ENCODE peak calls at places on chromosomes 4 and X, in eight cellular contexts. G is suprapubic skin, D is right lobe of liver, W is heart left ventricle, O is HCT116, Z is stomach, M is lung, Q is right atrium auricular region. V is an unnamed sample. For H3K9me3, the result is how much of the 10 kb centered on the place peaks cover.

GRCh38 chr4:28310926-28311325 is 1450.3 kb downstream of the STIM2 start:
- DNase-seq in G (no peak), D (no peak), W (no peak), O (no peak), Z (no peak), M (no peak), Q (no peak), V (no peak)

GRCh38 chrX:56232221-56233082 is at the start of gene KLF8:
- DNase-seq in G (peak), D (no peak), W (peak), O (peak), Z (peak), M (peak), Q (no peak), V (no peak)

GRCh38 chr4:20251061-20251795 is 477 bp upstream of the SLIT2 start:
- DNase-seq in G (no peak), D (no peak), W (no peak), O (no peak), Z (no peak), M (no peak), Q (no peak), V (no peak)

GRCh38 chrX:68874076-68874475 is 45.3 kb downstream of the EFNB1 start:
- DNase-seq in G (no peak), D (no peak), W (no peak), O (no peak), Z (no peak), M (no peak), Q (no peak), V (no peak)

GRCh38 chrX:8042304-8042703 is 115.1 kb upstream of the PNPLA4 start:
- DNase-seq in G (no peak), D (no peak), W (no peak), O (no peak), Z (no peak), M (no peak), Q (no peak), V (no peak)

GRCh38 chr4:133621628-133622027 is 472.5 kb downstream of the PCDH10 start:
- DNase-seq in G (no peak), D (no peak), W (no peak), O (no peak), Z (no peak), M (no peak), Q (no peak), V (no peak)

GRCh38 chrX:27008486-27008885 is 454.7 kb downstream of the PPP4R3C start:
- DNase-seq in G (no peak), D (no peak), W (no peak), O (no peak), Z (no peak), M (no peak), Q (no peak), V (no peak)

GRCh38 chr4:179867300-179867878 is 2375.8 kb upstream of the TENM3 start:
- DNase-seq in G (no peak), D (peak), W (no peak), O (peak), Z (no peak), M (peak), Q (no peak), V (peak)

GRCh38 chr4:1793940-1794808 is 1.1 kb downstream of the FGFR3 start:
- DNase-seq in G (no peak), D (no peak), W (no peak), O (no peak), Z (no peak), M (no peak), Q (no peak), V (no peak)

GRCh38 chrX:39753296-39753996 is 344.3 kb downstream of the BCOR start:
- DNase-seq in G (no peak), D (no peak), W (no peak), O (no peak), Z (peak), M (no peak), Q (no peak), V (peak)

GRCh38 chr4:151184523-151185458 is 85.4 kb downstream of the RPS3A start:
- DNase-seq in G (no peak), D (no peak), W (no peak), O (peak), Z (no peak), M (no peak), Q (no peak), V (peak)

GRCh38 chr4:22978656-22979055 is 285.9 kb downstream of the GBA3 start:
- DNase-seq in G (no peak), D (no peak), W (no peak), O (no peak), Z (no peak), M (no peak), Q (no peak), V (no peak)

GRCh38 chr4:140277576-140277975 is 95.9 kb upstream of the SCOC start:
- DNase-seq in G (no peak), D (no peak), W (no peak), O (no peak), Z (no peak), M (no peak), Q (no peak), V (no peak)

GRCh38 chrX:2974946-2975345 is 31.4 kb upstream of the ARSH start:
- DNase-seq in G (no peak), D (no peak), W (no peak), O (no peak), Z (no peak), M (no peak), Q (no peak), V (no peak)

GRCh38 chrX:13666836-13667235 is 13.9 kb downstream of the TCEANC start:
- DNase-seq in G (no peak), D (no peak), W (no peak), O (no peak), Z (no peak), M (no peak), Q (no peak), V (no peak)

GRCh38 chr4:89438102-89438831 is 130.7 kb upstream of the GPRIN3 start:
- DNase-seq in G (no peak), D (no peak), W (no peak), O (peak), Z (peak), M (peak), Q (peak), V (peak)

GRCh38 chrX:119640621-119641020 is 34.4 kb upstream of the NKRF start:
- DNase-seq in G (no peak), D (no peak), W (no peak), O (no peak), Z (no peak), M (no peak), Q (no peak), V (no peak)

GRCh38 chrX:31057291-31057690 is 14.6 kb downstream of the FTHL17 start:
- DNase-seq in G (no peak), D (no peak), W (no peak), O (no peak), Z (no peak), M (no peak), Q (no peak), V (no peak)

GRCh38 chr4:15354790-15355418 is 72.9 kb upstream of the C1QTNF7 start:
- DNase-seq in G (peak), D (no peak), W (no peak), O (no peak), Z (no peak), M (no peak), Q (no peak), V (no peak)

GRCh38 chrX:100643943-100644587 is at the start of gene SRPX2:
- DNase-seq in G (no peak), D (no peak), W (no peak), O (peak), Z (no peak), M (no peak), Q (peak), V (no peak)

GRCh38 chr4:113423631-113424030 is 337.9 kb downstream of the CAMK2D start:
- DNase-seq in G (no peak), D (no peak), W (no peak), O (no peak), Z (no peak), M (no peak), Q (no peak), V (no peak)

GRCh38 chr4:173264245-173264959 is 69.8 kb downstream of the HMGB2 start:
- DNase-seq in G (no peak), D (no peak), W (peak), O (no peak), Z (peak), M (peak), Q (no peak), V (no peak)

GRCh38 chrX:111071542-111072277 is 24.3 kb upstream of the PAK3 start:
- DNase-seq in G (no peak), D (no peak), W (no peak), O (no peak), Z (no peak), M (no peak), Q (no peak), V (no peak)

GRCh38 chrX:56554870-56555269 is 8.6 kb upstream of the UBQLN2 start:
- DNase-seq in G (no peak), D (no peak), W (no peak), O (no peak), Z (no peak), M (no peak), Q (no peak), V (no peak)

GRCh38 chrX:148813422-148813821 is 313.0 kb downstream of the AFF2 start:
- DNase-seq in G (no peak), D (no peak), W (no peak), O (no peak), Z (no peak), M (no peak), Q (no peak), V (no peak)

GRCh38 chr4:7295917-7296660 is 103.8 kb downstream of the SORCS2 start:
- DNase-seq in G (no peak), D (peak), W (peak), O (peak), Z (no peak), M (peak), Q (no peak), V (no peak)
- TF ChIP-seq CTCF in G (peak), D (peak), W (peak), O (peak), Z (peak), M (no peak), Q (peak), V (peak)

GRCh38 chr4:41080964-41081363 is 133.4 kb downstream of the APBB2 start:
- DNase-seq in G (no peak), D (no peak), W (no peak), O (no peak), Z (no peak), M (no peak), Q (no peak), V (no peak)
- H3K4me3 ChIP-seq in G (no peak), D (no peak), W (no peak), O (no peak), Z (no peak), M (no peak), Q (no peak), V (no peak)

GRCh38 chr4:92251711-92252110 is 52.1 kb upstream of the GRID2 start:
- DNase-seq in G (no peak), D (no peak), W (no peak), O (no peak), Z (no peak), M (no peak), Q (no peak), V (no peak)
- H3K9me3 ChIP-seq in G (under half), D (under half), W (under half), O (under half), Z (under half), M (under half), Q (under half), V (under half)

GRCh38 chrX:48631376-48632090 is 34.2 kb downstream of the WDR13 start:
- DNase-seq in G (peak), D (no peak), W (peak), O (peak), Z (peak), M (peak), Q (peak), V (peak)
- TF ChIP-seq CTCF in G (peak), D (peak), W (peak), O (peak), Z (no peak), M (peak), Q (peak), V (peak)

V was measured in Caco-2.